ENCODE peak calls at places on chromosome 14, in nine cellular contexts. E, X, Y, L, G, I, R, T and Z are unnamed samples.

GRCh38 chr14:86626530-86626929 is 1096.6 kb downstream of the FLRT2 start:
- DNase-seq in G (no peak), T (no peak), R (no peak), I (no peak), E (no peak), L (no peak), Y (no peak), X (peak; percentile 13), Z (no peak)

GRCh38 chr14:22460461-22461195 is 128.4 kb downstream of the DAD1 start:
- DNase-seq in X (peak; percentile 89), L (no peak), T (no peak), R (peak; percentile 40), I (no peak), G (no peak), E (no peak), Y (no peak), Z (no peak)

GRCh38 chr14:88185843-88186242 is 137.2 kb downstream of the KCNK10 start:
- DNase-seq in G (no peak), T (no peak), Y (no peak), R (no peak), E (no peak), L (no peak), X (no peak), I (no peak), Z (no peak)

GRCh38 chr14:75884198-75884611 is 97.6 kb downstream of the TGFB3 start:
- DNase-seq in G (no peak), R (peak; percentile 96), T (no peak), L (no peak), E (no peak), I (no peak), X (peak; percentile 91), Y (no peak), Z (no peak)

GRCh38 chr14:72907886-72908285 is 14.0 kb upstream of the DPF3 start:
- DNase-seq in I (no peak), E (no peak), X (peak; percentile 73), T (no peak), R (peak; percentile 36), G (no peak), L (no peak), Y (no peak), Z (no peak)

GRCh38 chr14:74713395-74713735 is 421 bp downstream of the FCF1 start:
- DNase-seq in R (no peak), Y (no peak), L (no peak), X (no peak), I (no peak), E (no peak), T (no peak), G (no peak), Z (no peak)

GRCh38 chr14:55297611-55298323 is 26.5 kb downstream of the FBXO34 start:
- DNase-seq in E (no peak), L (no peak), G (peak; percentile 81), Y (no peak), R (no peak), T (no peak), I (peak; percentile 24), X (no peak), Z (no peak)

GRCh38 chr14:50233335-50234250 is 2.2 kb upstream of the SOS2 start:
- DNase-seq in I (peak; percentile 38), T (no peak), R (no peak), E (no peak), G (no peak), Y (no peak), L (no peak), X (no peak), Z (no peak)

GRCh38 chr14:35386673-35387125 is 17.9 kb downstream of the NFKBIA start:
- DNase-seq in T (peak; percentile 15), R (no peak), Y (no peak), I (no peak), L (no peak), G (no peak), X (no peak), E (no peak), Z (no peak)

GRCh38 chr14:50774542-50775267 is 56.3 kb downstream of the NIN start:
- DNase-seq in I (no peak), R (peak; percentile 32), E (no peak), X (no peak), L (no peak), T (no peak), G (no peak), Y (no peak), Z (peak; percentile 31)

GRCh38 chr14:101364503-101365328 is 196.6 kb upstream of the DIO3 start:
- DNase-seq in Y (no peak), L (no peak), T (peak; percentile 92), E (no peak), I (no peak), G (no peak), X (no peak), R (no peak), Z (peak; percentile 94)

GRCh38 chr14:83255015-83255726 is 1721.5 kb upstream of the SEL1L start:
- DNase-seq in T (no peak), G (no peak), X (no peak), L (no peak), E (no peak), R (no peak), I (no peak), Y (no peak), Z (no peak)

GRCh38 chr14:21095430-21096205 is 2.8 kb downstream of the ZNF219 start:
- DNase-seq in X (no peak), T (no peak), I (no peak), L (no peak), R (peak; percentile 25), Y (no peak), G (no peak), E (no peak), Z (no peak)

DNA sequence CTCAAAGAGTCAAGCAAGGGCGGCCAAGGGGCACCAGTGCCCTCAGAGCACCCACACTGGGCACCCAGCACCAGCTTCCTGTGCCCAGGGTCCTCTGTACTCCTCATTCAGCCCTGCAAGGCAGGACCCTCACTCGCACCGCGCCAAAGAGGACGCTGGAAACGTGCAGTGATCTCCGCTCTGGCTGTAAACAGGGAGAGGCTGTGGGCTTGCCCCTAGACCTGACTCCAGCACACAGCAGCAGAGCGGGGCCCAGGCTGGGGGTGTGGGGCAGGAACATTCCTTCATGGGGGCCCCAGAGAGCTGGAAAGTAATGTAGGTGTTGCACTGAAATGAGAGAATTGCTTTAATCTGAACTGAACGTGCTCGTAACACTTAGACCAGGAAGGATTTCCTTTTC is 5.0 kb upstream of the BRF1 start:
- DNase-seq in G (no peak), E (no peak), Y (no peak), T (no peak), X (no peak), R (no peak), L (no peak), I (no peak), Z (no peak)
- H3K27ac ChIP-seq in G (no peak overlapping the region), E (no peak overlapping the region), Y (no peak overlapping the region), T (no peak overlapping the region), X (no peak overlapping the region), R (no peak overlapping the region), L (no peak overlapping the region), I (no peak overlapping the region), Z (no peak overlapping the region)

DNA sequence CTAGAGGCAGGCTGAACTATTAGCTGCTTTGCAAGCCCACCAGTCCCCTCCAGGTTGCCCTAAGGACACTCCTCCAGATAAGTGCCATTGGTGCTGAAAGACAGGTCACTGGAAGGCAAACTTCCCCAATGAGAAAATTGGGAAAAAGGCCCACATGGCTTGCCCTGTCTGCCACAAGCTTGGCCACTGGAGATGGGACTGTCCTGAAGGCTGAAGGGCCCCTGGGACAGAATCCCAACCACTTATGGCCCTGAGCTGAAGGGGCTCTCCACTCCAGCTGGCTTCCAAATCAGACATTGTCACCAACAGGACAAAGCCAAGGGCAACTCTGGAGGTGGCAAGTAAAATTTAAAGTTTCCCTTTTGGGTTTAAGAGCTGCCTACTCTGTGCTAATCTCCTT is 12.2 kb upstream of the DHRS2 start:
- DNase-seq in R (no peak), I (no peak), L (no peak), X (no peak), G (no peak), T (no peak), Y (no peak), E (no peak), Z (no peak)
- H3K9me3 ChIP-seq in R (no peaks in the 10 kb centered on the region), I (peaks cover 20% of the 10 kb centered on the region), L (peaks cover 33% of the 10 kb centered on the region), X (peaks cover 3% of the 10 kb centered on the region), G (peaks cover 2% of the 10 kb centered on the region), T (no peaks in the 10 kb centered on the region), Y (peaks cover 15% of the 10 kb centered on the region), E (peaks cover 14% of the 10 kb centered on the region), Z (no peaks in the 10 kb centered on the region)

GRCh38 chr14:32472081-32472480 is 143.0 kb downstream of the AKAP6 start:
- DNase-seq in E (no peak), Y (no peak), I (no peak), L (no peak), T (no peak), X (no peak), R (no peak), G (no peak), Z (no peak)

GRCh38 chr14:32470161-32470705 is 141.1 kb downstream of the AKAP6 start:
- DNase-seq in G (no peak), R (no peak), X (no peak), Y (no peak), E (no peak), T (no peak), I (no peak), L (no peak), Z (no peak)

GRCh38 chr14:32473476-32473875 is 144.4 kb downstream of the AKAP6 start:
- DNase-seq in G (peak; percentile 34), R (peak; percentile 71), L (no peak), E (no peak), X (peak; percentile 88), I (no peak), T (peak; percentile 68), Y (peak; percentile 36), Z (peak; percentile 26)

GRCh38 chr14:32471183-32471582 is 142.1 kb downstream of the AKAP6 start:
- DNase-seq in X (no peak), R (no peak), I (no peak), G (no peak), T (no peak), Y (no peak), E (no peak), L (no peak), Z (no peak)

GRCh38 chr14:32472512-32473472 is 143.7 kb downstream of the AKAP6 start:
- DNase-seq in Y (peak; percentile 31), X (peak; percentile 74), E (no peak), L (no peak), G (no peak), T (no peak), R (peak; percentile 77), I (no peak), Z (no peak)
- H3K4me3 ChIP-seq in Y (no peak overlapping the region), X (no peak overlapping the region), E (no peak overlapping the region), L (no peak overlapping the region), G (no peak overlapping the region), T (peak overlapping the region; percentile 29), R (no peak overlapping the region), I (no peak overlapping the region), Z (no peak overlapping the region)

DNA sequence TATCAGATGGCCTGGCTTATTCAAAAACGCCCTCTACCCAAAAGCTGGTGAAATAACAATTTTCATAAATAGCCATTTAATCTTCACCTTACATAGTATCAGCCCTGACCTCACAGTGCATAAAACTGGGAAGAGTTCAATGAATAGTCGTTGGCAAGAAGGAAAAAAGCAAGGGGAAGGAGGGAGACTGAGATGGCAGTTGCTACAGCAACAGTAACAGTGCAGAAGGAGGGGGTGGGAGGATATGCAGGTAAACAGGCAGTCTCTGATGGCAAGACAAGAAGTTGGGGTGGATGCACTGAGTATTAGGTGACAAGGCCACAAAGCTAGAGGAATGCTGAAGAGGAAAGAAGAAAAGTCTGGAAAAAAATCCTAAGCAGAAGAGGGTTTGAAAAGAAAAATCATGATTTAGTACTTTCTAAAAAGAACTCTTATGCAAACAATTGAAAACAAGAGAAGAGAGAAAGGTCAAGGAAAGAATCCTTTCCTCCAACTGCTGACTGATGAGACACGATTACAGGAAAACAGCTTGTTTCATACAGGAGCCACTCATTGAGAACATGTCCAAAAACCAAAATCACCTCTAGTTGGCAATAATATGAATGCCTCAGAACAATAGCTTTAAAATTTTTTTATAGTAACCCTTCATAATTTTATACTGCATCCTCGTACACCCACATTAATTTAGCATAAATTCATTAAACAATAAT is 56.0 kb downstream of the DCAF5 start:
- DNase-seq in G (no peak), T (no peak), R (peak; percentile 16), Y (no peak), E (no peak), L (no peak), X (no peak), I (no peak), Z (no peak)
- H3K27ac ChIP-seq in G (no peak overlapping the region), T (no peak overlapping the region), R (no peak overlapping the region), Y (no peak overlapping the region), E (no peak overlapping the region), L (no peak overlapping the region), X (no peak overlapping the region), I (no peak overlapping the region), Z (peak overlapping the region; percentile 29)